ENCODE peak calls at places on chromosomes 4 and X, in seven cellular contexts. Y is stimulated activated naive B cell treated with anti-CD40 and anti-IgM and Interleukin-4, amounts not matched to agents 10 μg/mL and 1 μg/mL and 100 μg/mL, for 72 hours; B is left colon; C is NCI-H510A treated with DMSO at 0.1 percent for 48 hours; Z is mesendoderm; E is choroid plexus epithelial cell; J is RCC 7860. O is an unnamed sample.

GRCh38 chr4:143441678-143442077 is 71.8 kb upstream of the SMARCA5 start:
- DNase-seq in Y (no peak), B (peak; percentile 16), C (no peak), Z (peak; percentile 53), E (peak; percentile 9), J (no peak), O (no peak)

GRCh38 chr4:109977854-109978501 is 65.3 kb downstream of the EGF start:
- DNase-seq in Y (no peak), B (no peak), C (peak; percentile 41), Z (peak; percentile 44), E (peak; percentile 74), J (peak; percentile 16), O (peak; percentile 32)

GRCh38 chr4:143728171-143728570 is 27.7 kb upstream of the FREM3 start:
- DNase-seq in Y (no peak), B (no peak), C (no peak), Z (no peak), E (peak; percentile 67), J (no peak), O (peak; percentile 5)

GRCh38 chr4:74948279-74948678 is 15.4 kb downstream of the PARM1 start:
- DNase-seq in Y (no peak), B (peak; percentile 23), C (no peak), Z (no peak), E (no peak), J (no peak), O (no peak)

GRCh38 chr4:159205462-159205861 is 102.6 kb downstream of the RAPGEF2 start:
- DNase-seq in Y (no peak), B (no peak), C (no peak), Z (no peak), E (no peak), J (no peak), O (no peak)

GRCh38 chr4:48668254-48669017 is 111.6 kb downstream of the FRYL start:
- DNase-seq in Y (no peak), B (no peak), C (peak; percentile 43), Z (no peak), E (no peak), J (no peak), O (no peak)

GRCh38 chrX:99798951-99799350 is 611.1 kb downstream of the PCDH19 start:
- DNase-seq in Y (no peak), B (no peak), C (no peak), Z (no peak), E (no peak), J (no peak), O (no peak)

GRCh38 chr4:153211986-153212720 is 7.9 kb downstream of the TRIM2 start:
- DNase-seq in Y (no peak), B (no peak), C (no peak), Z (no peak), E (peak; percentile 85), J (no peak), O (no peak)

GRCh38 chr4:15778742-15779231 is 659 bp downstream of the CD38 start:
- DNase-seq in Y (peak; percentile 40), B (peak; percentile 70), C (no peak), Z (peak; percentile 19), E (peak; percentile 45), J (no peak), O (no peak)

GRCh38 chr4:122456228-122457106 is at the start of gene IL2:
- DNase-seq in Y (no peak), B (no peak), C (peak; percentile 3), Z (no peak), E (no peak), J (no peak), O (no peak)

GRCh38 chrX:31708116-31708515 is 636.3 kb upstream of the FTHL17 start:
- DNase-seq in Y (no peak), B (no peak), C (no peak), Z (no peak), E (peak; percentile 13), J (peak; percentile 8), O (no peak)

GRCh38 chrX:123184858-123185251 is 777 bp downstream of the GRIA3 start:
- DNase-seq in Y (no peak), B (no peak), C (no peak), Z (peak; percentile 18), E (no peak), J (no peak), O (no peak)

GRCh38 chr4:69708211-69708610 is 52.2 kb downstream of the SULT1B1 start:
- DNase-seq in Y (no peak), B (no peak), C (no peak), Z (no peak), E (peak; percentile 65), J (no peak), O (no peak)

GRCh38 chr4:31360786-31361185 is 640.6 kb downstream of the PCDH7 start:
- DNase-seq in Y (no peak), B (no peak), C (no peak), Z (no peak), E (peak; percentile 90), J (no peak), O (peak; percentile 65)

GRCh38 chr4:48255959-48256342 is 13.7 kb downstream of the TEC start:
- DNase-seq in Y (no peak), B (no peak), C (no peak), Z (no peak), E (no peak), J (no peak), O (no peak)

GRCh38 chr4:142242156-142242555 is 603.9 kb downstream of the INPP4B start:
- DNase-seq in Y (no peak), B (no peak), C (no peak), Z (no peak), E (no peak), J (no peak), O (no peak)

GRCh38 chr4:4507923-4508322 is 33.9 kb downstream of the STX18 start:
- DNase-seq in Y (no peak), B (no peak), C (no peak), Z (no peak), E (peak; percentile 61), J (no peak), O (no peak)

GRCh38 chr4:107839166-107839565 is 14.4 kb downstream of the SGMS2 start:
- DNase-seq in Y (no peak), B (no peak), C (no peak), Z (no peak), E (no peak), J (no peak), O (no peak)

GRCh38 chr4:75432683-75433082 is 81.5 kb downstream of the RCHY1 start:
- DNase-seq in Y (no peak), B (no peak), C (no peak), Z (peak; percentile 82), E (peak; percentile 35), J (peak; percentile 34), O (no peak)

GRCh38 chr4:3262208-3263052 is 13.5 kb downstream of the MSANTD1 start:
- DNase-seq in Y (no peak), B (no peak), C (no peak), Z (no peak), E (no peak), J (no peak), O (no peak)

GRCh38 chr4:78057135-78057599 is at the start of gene FRAS1:
- DNase-seq in Y (no peak), B (peak; percentile 35), C (peak; percentile 52), Z (peak; percentile 78), E (peak; percentile 26), J (no peak), O (peak; percentile 6)

GRCh38 chr4:8859550-8860095 is 12.0 kb downstream of the HMX1 start:
- DNase-seq in Y (no peak), B (no peak), C (no peak), Z (no peak), E (no peak), J (no peak), O (no peak)

O was measured in amniotic stem cell.